ENCODE peak calls at places on chromosomes 5 and 9, in four cellular contexts. One of them, this sample, is unnamed.

GRCh38 chr5:43315262-43315661 is 2.0 kb upstream of the HMGCS1 start:
- DNase-seq in lower lobe of right lung: no peak
- DNase-seq in KG1: no peak
- DNase-seq in GM20000: no peak
- DNase-seq in this sample: no peak

GRCh38 chr9:10562581-10563343 is 50.0 kb downstream of the PTPRD start:
- DNase-seq in KG1: no peak
- DNase-seq in GM20000: no peak
- DNase-seq in lower lobe of right lung: no peak
- DNase-seq in this sample: no peak

GRCh38 chr5:68545636-68546325 is 330.2 kb downstream of the PIK3R1 start:
- DNase-seq in GM20000: no peak
- DNase-seq in lower lobe of right lung: no peak
- DNase-seq in KG1: no peak
- DNase-seq in this sample: no peak

GRCh38 chr5:2276101-2276500 is 393.4 kb upstream of the IRX4 start:
- DNase-seq in lower lobe of right lung: no peak
- DNase-seq in KG1: no peak
- DNase-seq in GM20000: no peak
- DNase-seq in this sample: no peak

GRCh38 chr5:25995209-25995608 is 1043.2 kb downstream of the CDH9 start:
- DNase-seq in KG1: no peak
- DNase-seq in lower lobe of right lung: no peak
- DNase-seq in GM20000: no peak
- DNase-seq in this sample: no peak

GRCh38 chr5:82259172-82259800 is 18.9 kb downstream of the RPS23 start:
- DNase-seq in lower lobe of right lung: no peak
- DNase-seq in GM20000: no peak
- DNase-seq in KG1: no peak
- DNase-seq in this sample: no peak

GRCh38 chr5:119070578-119070827 is 384 bp upstream of the DMXL1 start:
- DNase-seq in KG1: peak
- DNase-seq in lower lobe of right lung: peak
- DNase-seq in GM20000: no peak
- DNase-seq in this sample: no peak

GRCh38 chr9:35643046-35643445 is 7.7 kb downstream of the SIT1 start:
- DNase-seq in KG1: no peak
- DNase-seq in GM20000: no peak
- DNase-seq in lower lobe of right lung: no peak
- DNase-seq in this sample: no peak

GRCh38 chr5:74992791-74993190 is 59.6 kb downstream of the GCNT4 start:
- DNase-seq in KG1: no peak
- DNase-seq in lower lobe of right lung: no peak
- DNase-seq in GM20000: no peak
- DNase-seq in this sample: no peak

GRCh38 chr9:123350590-123351310 is 5.2 kb upstream of the CRB2 start:
- DNase-seq in KG1: no peak
- DNase-seq in lower lobe of right lung: peak
- DNase-seq in GM20000: peak
- DNase-seq in this sample: no peak

GRCh38 chr9:90044710-90045151 is 439.9 kb downstream of the GADD45G start:
- DNase-seq in lower lobe of right lung: no peak
- DNase-seq in KG1: no peak
- DNase-seq in GM20000: no peak
- DNase-seq in this sample: no peak

GRCh38 chr9:93304574-93305496 is 120.9 kb downstream of the WNK2 start:
- DNase-seq in GM20000: peak
- DNase-seq in KG1: no peak
- DNase-seq in lower lobe of right lung: peak
- DNase-seq in this sample: no peak

GRCh38 chr5:107486489-107486888 is 184.2 kb downstream of the EFNA5 start:
- DNase-seq in GM20000: peak
- DNase-seq in KG1: no peak
- DNase-seq in lower lobe of right lung: no peak
- DNase-seq in this sample: no peak

GRCh38 chr9:129624168-129624759 is 1.7 kb upstream of the NTMT1 start:
- DNase-seq in lower lobe of right lung: no peak
- DNase-seq in KG1: peak
- DNase-seq in GM20000: peak
- DNase-seq in this sample: no peak

GRCh38 chr5:44638286-44638869 is 170.4 kb upstream of the MRPS30 start:
- DNase-seq in KG1: no peak
- DNase-seq in GM20000: no peak
- DNase-seq in lower lobe of right lung: no peak
- DNase-seq in this sample: no peak

GRCh38 chr5:71960196-71960595 is 147.1 kb upstream of the MAP1B start:
- DNase-seq in KG1: no peak
- DNase-seq in GM20000: no peak
- DNase-seq in lower lobe of right lung: no peak
- DNase-seq in this sample: no peak

GRCh38 chr5:139562847-139563246 is 1.7 kb downstream of the UBE2D2 start:
- DNase-seq in KG1: no peak
- DNase-seq in GM20000: no peak
- DNase-seq in lower lobe of right lung: no peak
- DNase-seq in this sample: no peak

GRCh38 chr5:33936004-33936380 is 194 bp upstream of the RXFP3 start:
- DNase-seq in lower lobe of right lung: peak
- DNase-seq in KG1: peak
- DNase-seq in GM20000: peak
- DNase-seq in this sample: no peak

GRCh38 chr9:89138463-89139390 is 39.9 kb downstream of the SHC3 start:
- DNase-seq in GM20000: no peak
- DNase-seq in lower lobe of right lung: no peak
- DNase-seq in KG1: no peak
- DNase-seq in this sample: no peak

GRCh38 chr5:131382407-131383395 is 118.8 kb downstream of the CDC42SE2 start:
- DNase-seq in GM20000: peak
- DNase-seq in KG1: no peak
- DNase-seq in lower lobe of right lung: no peak
- DNase-seq in this sample: peak

GRCh38 chr9:121718063-121718462 is 66.6 kb downstream of the DAB2IP start:
- DNase-seq in lower lobe of right lung: no peak
- DNase-seq in KG1: no peak
- DNase-seq in GM20000: no peak
- DNase-seq in this sample: no peak

GRCh38 chr9:126057461-126057860 is 269.2 kb upstream of the MVB12B start:
- DNase-seq in KG1: no peak
- DNase-seq in GM20000: no peak
- DNase-seq in lower lobe of right lung: no peak
- DNase-seq in this sample: no peak

GRCh38 chr9:120716483-120716882 is 2.2 kb upstream of the MEGF9 start:
- DNase-seq in lower lobe of right lung: no peak
- DNase-seq in KG1: no peak
- DNase-seq in GM20000: no peak
- DNase-seq in this sample: no peak

GRCh38 chr5:90528704-90529233 is 615 bp downstream of the LYSMD3 start:
- DNase-seq in GM20000: peak
- DNase-seq in lower lobe of right lung: no peak
- DNase-seq in KG1: no peak
- DNase-seq in this sample: no peak

GRCh38 chr9:130422546-130422945 is 22.2 kb upstream of the ASS1 start:
- DNase-seq in lower lobe of right lung: no peak
- DNase-seq in KG1: no peak
- DNase-seq in GM20000: no peak
- DNase-seq in this sample: no peak

GRCh38 chr5:96968614-96969013 is 32.7 kb downstream of the LNPEP start:
- DNase-seq in GM20000: no peak
- DNase-seq in lower lobe of right lung: no peak
- DNase-seq in KG1: no peak
- DNase-seq in this sample: no peak

GRCh38 chr5:143033535-143034260 is 263.5 kb downstream of the ARHGAP26 start:
- DNase-seq in KG1: no peak
- DNase-seq in GM20000: no peak
- DNase-seq in lower lobe of right lung: no peak
- DNase-seq in this sample: no peak

GRCh38 chr5:160457255-160457654 is 35.6 kb downstream of the PTTG1 start:
- DNase-seq in KG1: no peak
- DNase-seq in lower lobe of right lung: no peak
- DNase-seq in GM20000: no peak
- DNase-seq in this sample: no peak

GRCh38 chr5:123089572-123089970 is 530 bp downstream of the PRDM6 start:
- DNase-seq in KG1: no peak
- DNase-seq in GM20000: peak
- DNase-seq in lower lobe of right lung: no peak
- DNase-seq in this sample: no peak

GRCh38 chr9:104951487-104951886 is 23.5 kb upstream of the ABCA1 start:
- DNase-seq in lower lobe of right lung: no peak
- DNase-seq in GM20000: no peak
- DNase-seq in KG1: no peak
- DNase-seq in this sample: no peak

GRCh38 chr9:78437721-78438610 is 141.0 kb downstream of the PSAT1 start:
- DNase-seq in GM20000: no peak
- DNase-seq in lower lobe of right lung: no peak
- DNase-seq in KG1: no peak
- DNase-seq in this sample: no peak

GRCh38 chr5:33231214-33231710 is 209.5 kb upstream of the TARS1 start:
- DNase-seq in KG1: no peak
- DNase-seq in lower lobe of right lung: no peak
- DNase-seq in GM20000: no peak
- DNase-seq in this sample: no peak

GRCh38 chr5:759781-760362 is 24.7 kb downstream of the ZDHHC11B start:
- DNase-seq in KG1: no peak
- DNase-seq in lower lobe of right lung: no peak
- DNase-seq in GM20000: peak
- DNase-seq in this sample: no peak

GRCh38 chr5:87069974-87070608 is 197.6 kb upstream of the RASA1 start:
- DNase-seq in lower lobe of right lung: no peak
- DNase-seq in GM20000: peak
- DNase-seq in KG1: no peak
- DNase-seq in this sample: no peak

GRCh38 chr5:19487484-19487883 is 500.5 kb downstream of the CDH18 start:
- DNase-seq in GM20000: no peak
- DNase-seq in lower lobe of right lung: no peak
- DNase-seq in KG1: no peak
- DNase-seq in this sample: no peak

GRCh38 chr5:118968925-118969375 is 19.4 kb downstream of the DTWD2 start:
- DNase-seq in lower lobe of right lung: no peak
- DNase-seq in GM20000: no peak
- DNase-seq in KG1: no peak
- DNase-seq in this sample: no peak

GRCh38 chr5:53323511-53323910 is 156.9 kb upstream of the FST start:
- DNase-seq in KG1: no peak
- DNase-seq in GM20000: no peak
- DNase-seq in lower lobe of right lung: no peak
- DNase-seq in this sample: no peak

GRCh38 chr9:23541976-23542375 is 284.1 kb downstream of the ELAVL2 start:
- DNase-seq in KG1: no peak
- DNase-seq in lower lobe of right lung: no peak
- DNase-seq in GM20000: no peak
- DNase-seq in this sample: no peak

GRCh38 chr5:43359738-43360137 is 46.5 kb upstream of the HMGCS1 start:
- DNase-seq in GM20000: no peak
- DNase-seq in lower lobe of right lung: no peak
- DNase-seq in KG1: no peak
- DNase-seq in this sample: no peak

GRCh38 chr9:15475923-15476536 is 34.7 kb downstream of the PSIP1 start:
- DNase-seq in GM20000: no peak
- DNase-seq in KG1: no peak
- DNase-seq in lower lobe of right lung: no peak
- DNase-seq in this sample: no peak